ENCODE peak calls at places on chromosomes 12 and 14, in six cellular contexts. R is fibroblast of lung, N is neural crest cell, H is retinal pigment epithelial cell, J is Peyer's patch, D is coronary artery. X is an unnamed sample.

GRCh38 chr14:60565211-60565610 is 56.3 kb downstream of the SIX6 start:
- DNase-seq in R (peak), N (no peak), H (peak), J (no peak), D (no peak), X (no peak)

GRCh38 chr14:96255501-96256366 is at the start of gene BDKRB1:
- DNase-seq in R (peak), N (no peak), H (peak), J (no peak), D (no peak), X (no peak)

GRCh38 chr14:95255487-95255886 is 64.2 kb downstream of the CLMN start:
- DNase-seq in R (peak), N (peak), H (peak), J (peak), D (peak), X (no peak)

GRCh38 chr12:20950248-20950647 is 139.7 kb downstream of the SLCO1B3 start:
- DNase-seq in R (no peak), N (no peak), H (no peak), J (no peak), D (no peak), X (no peak)

GRCh38 chr12:131133015-131133905 is 179.6 kb downstream of the ADGRD1 start:
- DNase-seq in R (no peak), N (no peak), H (no peak), J (no peak), D (peak), X (no peak)

GRCh38 chr14:30928462-30928861 is 54.1 kb downstream of the COCH start:
- DNase-seq in R (no peak), N (no peak), H (no peak), J (no peak), D (no peak), X (no peak)

GRCh38 chr12:96225994-96226399 is 31.8 kb downstream of the ELK3 start:
- DNase-seq in R (no peak), N (no peak), H (no peak), J (no peak), D (no peak), X (no peak)

GRCh38 chr14:22177870-22178269 is 411.2 kb downstream of the DAD1 start:
- DNase-seq in R (no peak), N (no peak), H (no peak), J (no peak), D (no peak), X (no peak)

GRCh38 chr14:56414231-56414630 is 165.4 kb upstream of the TMEM260 start:
- DNase-seq in R (no peak), N (no peak), H (no peak), J (no peak), D (no peak), X (no peak)

GRCh38 chr14:67820428-67820881 is 876 bp downstream of the RAD51B start:
- DNase-seq in R (peak), N (no peak), H (peak), J (no peak), D (no peak), X (no peak)

GRCh38 chr12:119649202-119649808 is 18.6 kb upstream of the PRKAB1 start:
- DNase-seq in R (no peak), N (no peak), H (no peak), J (no peak), D (no peak), X (no peak)

GRCh38 chr12:2165021-2165420 is 112.2 kb downstream of the CACNA1C start:
- DNase-seq in R (peak), N (no peak), H (no peak), J (no peak), D (no peak), X (no peak)

GRCh38 chr14:93538411-93538810 is 107.7 kb downstream of the UNC79 start:
- DNase-seq in R (no peak), N (no peak), H (no peak), J (no peak), D (no peak), X (no peak)

GRCh38 chr12:5789469-5789968 is 155.5 kb downstream of the ANO2 start:
- DNase-seq in R (no peak), N (no peak), H (no peak), J (no peak), D (peak), X (no peak)

GRCh38 chr12:89875225-89875624 is 166.6 kb upstream of the ATP2B1 start:
- DNase-seq in R (peak), N (no peak), H (no peak), J (no peak), D (no peak), X (no peak)

GRCh38 chr14:99318959-99319295 is 46.9 kb upstream of the BCL11B start:
- DNase-seq in R (no peak), N (no peak), H (no peak), J (no peak), D (no peak), X (no peak)

GRCh38 chr14:101707285-101707842 is 54.1 kb upstream of the PPP2R5C start:
- DNase-seq in R (peak), N (peak), H (peak), J (peak), D (no peak), X (peak)

GRCh38 chr12:108689314-108690190 is 41.8 kb downstream of the CORO1C start:
- DNase-seq in R (peak), N (peak), H (no peak), J (no peak), D (no peak), X (no peak)

DNA sequence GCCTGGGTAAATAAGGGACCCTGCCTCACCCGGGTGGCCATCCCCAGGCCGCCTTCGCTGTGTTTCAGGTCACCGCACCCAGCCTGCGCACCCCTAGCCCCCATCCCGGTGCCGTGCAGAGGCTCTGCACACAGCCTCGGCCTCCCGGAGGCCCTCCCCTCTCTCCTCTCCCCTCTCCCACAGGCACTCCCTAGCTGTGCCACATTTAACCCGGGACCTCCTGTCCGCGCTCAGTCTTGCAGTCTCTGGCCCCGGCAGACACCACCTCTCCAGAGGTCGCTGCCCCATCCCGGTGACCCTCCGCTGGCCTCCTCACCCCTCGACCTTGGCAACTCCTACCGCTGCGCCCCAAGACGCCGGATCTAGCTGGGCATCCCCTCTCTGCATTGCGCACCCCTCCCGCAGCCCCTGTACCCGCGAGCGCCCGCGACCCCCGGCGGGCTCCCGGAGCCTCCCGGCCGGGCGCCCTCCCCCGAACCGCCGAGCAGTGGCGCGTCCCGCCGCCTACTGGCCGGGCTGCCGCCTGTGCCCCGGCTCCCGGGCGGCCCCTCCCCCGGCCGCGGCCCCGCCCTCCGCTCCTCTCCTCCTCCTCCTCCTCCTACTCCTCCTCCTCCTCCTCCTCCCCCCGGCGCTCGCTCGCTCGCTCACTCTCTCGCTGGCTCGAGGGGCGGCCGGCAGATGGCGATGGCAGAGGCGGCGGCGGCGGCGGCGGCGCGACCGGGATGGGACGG is 120.7 kb downstream of the AACS start:
- DNase-seq in R (peak), N (peak), H (no peak), J (peak), D (no peak), X (peak)
- TF ChIP-seq CTCF in R (peak), N (peak), H (peak), J (peak), D (no peak), X (no peak)

GRCh38 chr12:50104614-50105366 is 982 bp downstream of the GPD1 start:
- DNase-seq in R (no peak), N (no peak), H (peak), J (no peak), D (no peak), X (no peak)

GRCh38 chr12:50102186-50102585 is 1.6 kb upstream of the GPD1 start:
- DNase-seq in R (no peak), N (no peak), H (no peak), J (no peak), D (no peak), X (no peak)

GRCh38 chr12:50103351-50103750 is 457 bp upstream of the GPD1 start:
- DNase-seq in R (no peak), N (no peak), H (no peak), J (no peak), D (no peak), X (no peak)

GRCh38 chr12:50102648-50103309 is 1.0 kb upstream of the GPD1 start:
- DNase-seq in R (no peak), N (no peak), H (no peak), J (no peak), D (no peak), X (no peak)

GRCh38 chr12:50103767-50104321 is at the start of gene GPD1:
- DNase-seq in R (peak), N (no peak), H (no peak), J (no peak), D (no peak), X (no peak)
- TF ChIP-seq CTCF in R (no peak), N (no peak), H (peak), J (no peak), D (no peak), X (no peak)

GRCh38 chr12:81798294-81798693 is 39.1 kb upstream of the PPFIA2 start:
- DNase-seq in R (no peak), N (no peak), H (no peak), J (no peak), D (no peak), X (no peak)

GRCh38 chr12:81800298-81801148 is 41.4 kb upstream of the PPFIA2 start:
- DNase-seq in R (peak), N (no peak), H (no peak), J (no peak), D (peak), X (no peak)

GRCh38 chr12:81792666-81793065 is 33.5 kb upstream of the PPFIA2 start:
- DNase-seq in R (no peak), N (no peak), H (no peak), J (no peak), D (no peak), X (no peak)

DNA sequence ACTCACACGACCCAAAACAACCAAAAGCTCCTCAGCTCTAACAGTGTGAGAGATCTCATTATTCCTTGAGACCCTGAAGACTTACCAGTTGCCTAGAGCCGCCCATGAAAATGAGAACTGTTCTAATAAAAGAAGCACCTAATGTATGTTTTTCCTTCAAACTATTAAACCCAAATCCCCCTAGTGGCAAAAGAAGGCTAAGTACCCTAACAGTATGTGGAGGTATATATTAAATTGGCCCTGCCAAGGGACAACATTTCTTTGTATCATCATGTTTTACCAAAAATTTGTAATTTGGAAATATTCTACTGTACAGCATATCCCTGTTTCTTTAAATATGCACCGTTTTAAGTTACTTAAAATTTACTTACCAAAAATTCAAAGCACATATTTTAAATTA is 38.0 kb upstream of the PPFIA2 start:
- DNase-seq in R (peak), N (no peak), H (no peak), J (no peak), D (no peak), X (no peak)
- TF ChIP-seq CTCF in R (no peak), N (peak), H (peak), J (no peak), D (no peak), X (no peak)

GRCh38 chr14:70087380-70087697 is 101.4 kb downstream of the SLC8A3 start:
- DNase-seq in R (no peak), N (no peak), H (no peak), J (no peak), D (no peak), X (no peak)
- TF ChIP-seq CTCF in R (no peak), N (no peak), H (no peak), J (no peak), D (no peak), X (no peak)

GRCh38 chr14:64636980-64637429 is 67.2 kb upstream of the PLEKHG3 start:
- DNase-seq in R (no peak), N (no peak), H (no peak), J (no peak), D (no peak), X (no peak)
- TF ChIP-seq CTCF in R (no peak), N (peak), H (no peak), J (no peak), D (peak), X (no peak)

DNA sequence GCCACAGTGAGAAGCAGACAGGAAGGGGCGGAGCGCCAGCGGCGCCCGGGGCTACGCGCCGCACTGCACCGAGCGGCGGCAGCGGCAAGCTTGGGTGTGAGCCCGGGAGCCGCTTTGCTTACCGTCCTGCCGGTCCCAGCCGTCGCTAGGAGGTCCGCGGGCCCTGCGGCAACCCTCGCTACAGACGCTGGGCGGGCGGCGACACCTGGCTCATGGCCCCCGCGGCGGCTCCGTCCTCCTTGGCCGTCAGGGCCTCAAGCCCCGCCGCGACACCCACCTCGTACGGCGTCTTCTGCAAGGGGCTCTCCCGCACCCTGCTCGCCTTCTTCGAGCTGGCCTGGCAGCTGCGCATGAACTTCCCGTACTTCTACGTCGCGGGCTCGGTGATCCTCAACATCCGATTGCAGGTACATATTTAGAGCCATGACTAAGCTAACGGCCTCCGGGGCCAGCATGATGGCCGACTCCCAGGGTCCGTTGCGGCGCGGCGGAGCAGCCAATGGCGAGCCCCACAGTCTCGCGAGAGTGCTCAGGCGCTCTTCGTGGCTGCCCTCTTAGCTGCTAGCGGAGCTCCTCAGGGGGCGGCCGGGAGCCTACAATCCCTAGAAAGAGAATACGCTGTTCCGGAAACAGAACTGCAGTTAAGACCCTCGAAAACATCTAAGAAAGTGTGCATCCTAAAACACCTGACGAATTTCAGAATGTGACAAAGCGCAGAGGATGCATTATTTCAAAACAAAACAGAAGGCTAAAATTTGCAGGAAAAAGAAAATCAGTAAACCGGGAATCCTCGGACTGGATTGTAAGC is at the start of gene SMIM10L1:
- DNase-seq in R (peak), N (peak), H (peak), J (peak), D (peak), X (peak)
- TF ChIP-seq CTCF in R (no peak), N (no peak), H (no peak), J (no peak), D (no peak), X (no peak)

GRCh38 chr12:54159549-54159948 is 29.2 kb downstream of the SMUG1 start:
- DNase-seq in R (no peak), N (no peak), H (no peak), J (no peak), D (no peak), X (no peak)

GRCh38 chr12:54158581-54158980 is 30.2 kb downstream of the SMUG1 start:
- DNase-seq in R (no peak), N (no peak), H (no peak), J (no peak), D (no peak), X (no peak)

GRCh38 chr12:54160807-54161480 is 27.8 kb downstream of the SMUG1 start:
- DNase-seq in R (no peak), N (no peak), H (no peak), J (no peak), D (no peak), X (no peak)

GRCh38 chr12:54160050-54160449 is 28.7 kb downstream of the SMUG1 start:
- DNase-seq in R (no peak), N (no peak), H (no peak), J (no peak), D (no peak), X (no peak)

DNA sequence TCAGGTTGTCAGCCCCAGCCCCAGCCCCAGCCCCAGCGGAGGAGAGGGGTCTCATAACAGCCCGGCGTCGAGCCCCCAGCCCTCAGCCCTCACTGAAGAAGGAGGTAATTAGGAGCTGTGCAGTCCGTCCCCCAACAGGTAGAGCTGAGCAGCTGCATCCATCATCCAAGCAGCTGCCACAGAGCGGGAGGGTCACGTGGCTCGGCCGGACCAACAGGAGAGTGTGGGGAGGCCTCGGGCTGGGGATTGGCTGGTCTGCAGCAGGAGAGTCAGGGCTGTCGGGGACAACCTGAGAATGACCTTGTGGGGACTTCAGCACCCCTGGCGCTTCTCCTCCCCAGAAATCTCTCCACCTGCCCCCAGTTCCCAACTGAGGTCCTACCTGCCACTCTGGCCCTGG is 29.6 kb downstream of the SMUG1 start:
- DNase-seq in R (no peak), N (peak), H (no peak), J (peak), D (no peak), X (no peak)
- TF ChIP-seq CTCF in R (no peak), N (no peak), H (no peak), J (no peak), D (no peak), X (no peak)

GRCh38 chr12:28950049-28950448 is 199.0 kb upstream of the FAR2 start:
- DNase-seq in R (no peak), N (no peak), H (no peak), J (no peak), D (no peak), X (no peak)
- TF ChIP-seq CTCF in R (no peak), N (no peak), H (no peak), J (no peak), D (no peak), X (no peak)